ENCODE peak calls at places on chromosomes 4 and X, in six cellular contexts. D, F, B, G, R and T are unnamed samples.

GRCh38 chr4:2284934-2285664 is 23.2 kb upstream of the MXD4 start:
- DNase-seq in D (no peak), F (peak; percentile 79), B (no peak), G (no peak), R (no peak), T (no peak)

GRCh38 chr4:109811707-109812106 is 3.9 kb upstream of the GAR1 start:
- DNase-seq in D (no peak), F (no peak), B (no peak), G (no peak), R (no peak), T (no peak)

GRCh38 chr4:576245-576821 is at the start of gene TMEM271:
- DNase-seq in D (no peak), F (no peak), B (peak; percentile 10), G (no peak), R (no peak), T (peak; percentile 83)

GRCh38 chr4:77052352-77052751 is 23.4 kb downstream of the CCNI start:
- DNase-seq in D (no peak), F (peak; percentile 71), B (peak; percentile 1), G (no peak), R (peak; percentile 11), T (peak; percentile 92)

GRCh38 chrX:110418857-110419249 is 60.2 kb downstream of the RTL9 start:
- DNase-seq in D (no peak), F (peak; percentile 48), B (no peak), G (no peak), R (no peak), T (no peak)

GRCh38 chrX:80807606-80808159 is 2.0 kb downstream of the BRWD3 start:
- DNase-seq in D (no peak), F (peak; percentile 1), B (no peak), G (no peak), R (peak; percentile 74), T (no peak)

GRCh38 chr4:165055601-165056000 is 1.9 kb downstream of the TRIM75 start:
- DNase-seq in D (no peak), F (no peak), B (no peak), G (no peak), R (no peak), T (no peak)

GRCh38 chr4:159487284-159487747 is 384.4 kb downstream of the RAPGEF2 start:
- DNase-seq in D (peak; percentile 23), F (peak; percentile 74), B (peak; percentile 51), G (peak; percentile 10), R (peak; percentile 26), T (peak; percentile 87)

GRCh38 chrX:108270739-108271396 is 167.4 kb downstream of the COL4A6 start:
- DNase-seq in D (no peak), F (peak; percentile 33), B (peak; percentile 30), G (no peak), R (no peak), T (no peak)